ENCODE peak calls at places on chromosome 15, in five cellular contexts. O is progenitor cell of endocrine pancreas, I is endothelial cell, Z is fibroblast of lung, R is cardiac fibroblast. M is an unnamed sample.

GRCh38 chr15:55744026-55744655 is 1.2 kb upstream of the PRTG start:
- DNase-seq in O (no peak), I (no peak), Z (no peak), R (no peak), M (no peak)

GRCh38 chr15:98647026-98647773 is 1.1 kb upstream of the IGF1R start:
- DNase-seq in O (peak; percentile 80), I (peak; percentile 86), Z (peak; percentile 66), R (peak; percentile 47), M (no peak)

GRCh38 chr15:74453925-74454763 is 6.8 kb downstream of the UBL7 start:
- DNase-seq in O (no peak), I (no peak), Z (peak; percentile 64), R (no peak), M (no peak)

GRCh38 chr15:70892002-70892911 is at the start of the genes LRRC49 and THAP10:
- DNase-seq in O (peak; percentile 68), I (peak; percentile 74), Z (peak; percentile 95), R (peak; percentile 98), M (peak; percentile 51)

GRCh38 chr15:27730878-27731277 is 368.2 kb downstream of the OCA2 start:
- DNase-seq in O (no peak), I (no peak), Z (peak; percentile 85), R (no peak), M (no peak)

GRCh38 chr15:77614251-77614806 is 18.4 kb downstream of the LINGO1 start:
- DNase-seq in O (no peak), I (no peak), Z (no peak), R (no peak), M (no peak)

GRCh38 chr15:26134152-26134551 is 271.0 kb upstream of the ATP10A start:
- DNase-seq in O (no peak), I (no peak), Z (no peak), R (no peak), M (no peak)

GRCh38 chr15:25417604-25418003 is 21.2 kb downstream of the UBE3A start:
- DNase-seq in O (no peak), I (no peak), Z (no peak), R (no peak), M (no peak)

GRCh38 chr15:31265871-31266711 is 60.5 kb upstream of the KLF13 start:
- DNase-seq in O (no peak), I (no peak), Z (no peak), R (peak; percentile 27), M (peak; percentile 82)

GRCh38 chr15:99155961-99156443 is 51.1 kb downstream of the SYNM start:
- DNase-seq in O (no peak), I (no peak), Z (peak; percentile 64), R (peak; percentile 28), M (no peak)

GRCh38 chr15:77753238-77753873 is 120.6 kb upstream of the LINGO1 start:
- DNase-seq in O (peak; percentile 54), I (peak; percentile 78), Z (peak; percentile 17), R (peak; percentile 13), M (no peak)

GRCh38 chr15:78565951-78566774 is 843 bp downstream of the CHRNA5 start:
- DNase-seq in O (no peak), I (no peak), Z (peak; percentile 16), R (peak; percentile 15), M (no peak)

DNA sequence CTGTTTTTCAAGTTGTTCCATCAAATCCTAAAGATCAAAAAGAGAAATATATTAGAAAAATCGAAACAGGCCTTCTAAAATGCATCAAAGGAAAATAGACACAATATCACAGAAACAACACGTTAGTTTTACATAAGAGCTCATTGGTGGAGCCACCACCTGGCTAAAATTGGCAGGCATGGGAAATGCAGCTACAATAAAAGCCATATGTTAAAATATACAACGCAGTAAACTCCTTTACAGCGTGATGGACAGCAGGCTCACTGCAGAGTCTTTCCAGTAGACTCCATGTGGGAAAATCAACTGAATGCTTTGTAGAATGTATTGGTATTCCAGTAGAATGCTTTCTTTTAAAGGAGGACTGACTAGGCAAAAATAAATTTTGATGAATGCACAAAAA is 40.9 kb upstream of the MYO5C start:
- DNase-seq in O (no peak), I (no peak), Z (no peak), R (no peak), M (no peak)
- TF ChIP-seq CTCF in O (no peak), I (no peak), Z (no peak), R (no peak), M (no peak)

GRCh38 chr15:44574734-44575133 is 37.8 kb downstream of the EIF3J start:
- DNase-seq in O (no peak), I (no peak), Z (no peak), R (no peak), M (no peak)
- TF ChIP-seq CTCF in O (no peak), I (no peak), Z (no peak), R (no peak), M (no peak)

DNA sequence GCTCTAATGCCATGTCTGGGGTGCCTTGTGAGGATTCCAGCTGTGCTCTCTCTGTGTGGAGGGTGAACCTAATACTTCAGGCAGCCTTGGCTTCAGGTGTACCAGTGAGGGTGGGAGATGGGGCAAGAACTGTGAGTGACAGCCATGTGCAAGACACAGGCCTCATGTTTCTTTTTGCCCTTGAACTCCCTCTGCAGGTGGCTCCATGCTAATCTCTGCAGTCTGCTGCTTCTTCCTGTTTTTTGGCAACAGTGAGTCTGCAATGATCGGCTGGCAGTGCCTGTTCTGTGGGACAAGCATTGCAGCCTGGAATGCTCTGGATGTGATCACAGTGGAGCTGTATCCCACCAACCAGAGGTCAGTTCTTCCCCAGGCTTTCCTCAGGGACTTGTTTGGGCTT is 189.3 kb downstream of the SV2B start:
- DNase-seq in O (no peak), I (peak; percentile 13), Z (no peak), R (no peak), M (peak; percentile 50)
- TF ChIP-seq CTCF in O (no peak), I (no peak), Z (no peak), R (no peak), M (peak; percentile 36)

DNA sequence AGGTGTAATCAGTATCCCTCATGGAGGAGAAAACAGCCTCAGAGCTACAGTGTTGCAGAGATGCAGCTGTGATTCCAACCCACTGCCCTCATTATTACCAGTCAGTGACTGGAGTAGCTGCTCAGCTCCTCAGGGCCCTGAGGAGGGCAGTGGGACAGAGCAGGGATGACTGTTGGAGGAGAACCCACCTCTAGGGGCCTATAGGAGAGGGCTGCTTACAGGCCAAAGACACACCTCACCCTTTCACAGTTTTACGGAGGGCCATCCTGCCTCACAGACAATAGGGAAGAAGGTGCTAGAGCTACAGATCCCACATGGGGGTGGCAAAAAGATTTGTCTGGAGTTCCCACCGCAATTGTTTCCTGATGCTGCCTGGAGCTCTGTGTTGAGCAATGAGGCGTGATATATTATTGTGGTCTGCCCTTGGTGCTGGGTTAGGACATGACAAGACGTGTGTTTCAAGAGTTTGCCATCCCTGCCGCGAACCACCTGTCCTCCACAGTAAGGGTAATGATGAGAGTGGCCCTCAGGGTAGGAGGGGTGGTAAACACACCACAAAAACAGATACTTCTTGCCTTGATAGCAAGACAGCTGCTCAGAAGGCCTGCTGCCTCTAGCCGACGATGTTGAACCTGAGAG is 140.5 kb upstream of the TPM1 start:
- DNase-seq in O (no peak), I (no peak), Z (no peak), R (no peak), M (no peak)
- TF ChIP-seq CTCF in O (no peak), I (no peak), Z (no peak), R (no peak), M (no peak)

GRCh38 chr15:47762621-47763020 is 45.3 kb downstream of the SEMA6D start:
- DNase-seq in O (no peak), I (no peak), Z (no peak), R (no peak), M (no peak)
- TF ChIP-seq CTCF in O (no peak), I (no peak), Z (no peak), R (no peak), M (no peak)

DNA sequence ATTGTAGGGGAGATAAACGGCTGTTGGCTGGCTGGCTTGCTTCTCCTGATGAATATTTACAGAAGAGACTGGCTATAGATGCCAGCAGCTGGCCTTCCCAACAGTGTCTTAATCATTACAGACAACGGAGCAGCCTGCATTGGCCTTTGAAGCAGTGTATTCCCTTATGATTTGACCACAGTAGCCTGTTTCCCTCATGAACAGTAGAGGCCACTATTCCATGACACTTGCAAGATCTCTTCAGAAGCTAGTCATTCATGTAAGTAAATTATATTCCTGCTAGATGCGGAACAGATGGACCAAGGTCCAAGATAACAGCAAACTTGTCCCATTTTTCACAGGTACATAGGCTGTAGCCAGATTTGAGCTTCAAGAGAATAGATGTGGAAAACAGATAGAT is 47.3 kb downstream of the TMCO5A start:
- DNase-seq in O (no peak), I (no peak), Z (peak; percentile 46), R (peak; percentile 68), M (no peak)
- TF ChIP-seq CTCF in O (peak; percentile 42), I (no peak), Z (peak; percentile 72), R (peak; percentile 47), M (no peak)

GRCh38 chr15:73326157-73326556 is 42.6 kb downstream of the HCN4 start:
- DNase-seq in O (no peak), I (no peak), Z (no peak), R (no peak), M (peak; percentile 35)

GRCh38 chr15:73323374-73323955 is 45.3 kb downstream of the HCN4 start:
- DNase-seq in O (no peak), I (no peak), Z (no peak), R (no peak), M (no peak)

GRCh38 chr15:73323956-73324355 is 44.8 kb downstream of the HCN4 start:
- DNase-seq in O (no peak), I (no peak), Z (no peak), R (no peak), M (no peak)

GRCh38 chr15:73324496-73325170 is 44.1 kb downstream of the HCN4 start:
- DNase-seq in O (no peak), I (no peak), Z (no peak), R (no peak), M (peak; percentile 27)

GRCh38 chr15:73325191-73325980 is 43.4 kb downstream of the HCN4 start:
- DNase-seq in O (no peak), I (peak; percentile 63), Z (no peak), R (no peak), M (peak; percentile 21)
- TF ChIP-seq CTCF in O (peak; percentile 8), I (peak; percentile 67), Z (no peak), R (peak; percentile 18), M (no peak)

GRCh38 chr15:42591238-42591936 is 16.0 kb downstream of the STARD9 start:
- DNase-seq in O (no peak), I (no peak), Z (peak; percentile 51), R (peak; percentile 50), M (no peak)
- TF ChIP-seq CTCF in O (peak; percentile 40), I (no peak), Z (peak; percentile 41), R (peak; percentile 41), M (peak; percentile 29)

M was measured in CD14-positive monocyte.